ENCODE peak calls at places on chromosomes 16 and 17, in six cellular contexts. P is GM23248, R is astrocyte, Q is mammary epithelial cell, E is MM.1S, I is PC-9. O is an unnamed sample. For H3K9me3, the result is how much of the 10 kb centered on the place peaks cover.

GRCh38 chr16:76106647-76107046 is 170.6 kb upstream of the CNTNAP4 start:
- DNase-seq in P (no peak), R (no peak), Q (no peak), E (no peak), I (no peak), O (no peak)

GRCh38 chr16:75257886-75258806 is 6.7 kb upstream of the BCAR1 start:
- DNase-seq in P (no peak), R (no peak), Q (no peak), E (no peak), I (no peak), O (no peak)

GRCh38 chr16:85372627-85373372 is 240.3 kb upstream of the GSE1 start:
- DNase-seq in P (peak), R (peak), Q (peak), E (no peak), I (no peak), O (no peak)

GRCh38 chr16:57147381-57148191 is 38.3 kb downstream of the PSME3IP1 start:
- DNase-seq in P (peak), R (no peak), Q (no peak), E (peak), I (no peak), O (peak)

GRCh38 chr16:81273223-81273940 is 34.9 kb downstream of the BCO1 start:
- DNase-seq in P (no peak), R (peak), Q (no peak), E (no peak), I (no peak), O (no peak)

GRCh38 chr17:67375761-67376160 is 1.3 kb upstream of the PITPNC1 start:
- DNase-seq in P (no peak), R (no peak), Q (no peak), E (no peak), I (no peak), O (no peak)

GRCh38 chr17:7833011-7833794 is 814 bp upstream of the KDM6B start:
- DNase-seq in P (no peak), R (no peak), Q (no peak), E (no peak), I (no peak), O (no peak)

GRCh38 chr17:32152130-32152529 is 9.8 kb downstream of the RHOT1 start:
- DNase-seq in P (no peak), R (no peak), Q (no peak), E (no peak), I (no peak), O (no peak)

GRCh38 chr16:10606607-10607006 is 26.2 kb upstream of the EMP2 start:
- DNase-seq in P (no peak), R (no peak), Q (no peak), E (no peak), I (no peak), O (no peak)

GRCh38 chr17:7842950-7843535 is 9.0 kb downstream of the KDM6B start:
- DNase-seq in P (peak), R (peak), Q (no peak), E (peak), I (peak), O (no peak)

GRCh38 chr17:1787301-1787902 is 25.5 kb downstream of the SERPINF1 start:
- DNase-seq in P (peak), R (peak), Q (peak), E (no peak), I (peak), O (no peak)

GRCh38 chr17:34254651-34255380 is at the start of gene CCL2:
- DNase-seq in P (peak), R (peak), Q (no peak), E (peak), I (peak), O (no peak)

GRCh38 chr17:6787081-6787693 is 11.2 kb downstream of the FBXO39 start:
- DNase-seq in P (no peak), R (no peak), Q (no peak), E (no peak), I (no peak), O (no peak)

GRCh38 chr17:77495575-77495974 is 354.8 kb downstream of the SEC14L1 start:
- DNase-seq in P (no peak), R (no peak), Q (no peak), E (no peak), I (no peak), O (no peak)

GRCh38 chr17:68457168-68457538 is at the start of gene WIPI1:
- DNase-seq in P (no peak), R (no peak), Q (no peak), E (peak), I (no peak), O (no peak)

GRCh38 chr17:19244357-19244756 is 7.2 kb downstream of the EPN2 start:
- DNase-seq in P (no peak), R (no peak), Q (no peak), E (no peak), I (no peak), O (no peak)

GRCh38 chr17:14409292-14409691 is 108.4 kb downstream of the HS3ST3B1 start:
- DNase-seq in P (no peak), R (no peak), Q (no peak), E (no peak), I (no peak), O (no peak)

GRCh38 chr16:29146266-29146665 is 161.4 kb downstream of the LAT start:
- DNase-seq in P (no peak), R (no peak), Q (no peak), E (no peak), I (no peak), O (no peak)

GRCh38 chr17:10737168-10737622 is 7.4 kb upstream of the TMEM220 start:
- DNase-seq in P (peak), R (peak), Q (peak), E (peak), I (peak), O (no peak)

GRCh38 chr17:22303865-22304264 is 611.5 kb downstream of the KCNJ18 start:
- DNase-seq in P (no peak), R (no peak), Q (no peak), E (no peak), I (no peak), O (no peak)
- H3K9me3 ChIP-seq in P (under half), R (under half), Q (half or more), E (under half), I (under half), O (under half)

GRCh38 chr17:27494192-27495091 is 38.2 kb downstream of the KSR1 start:
- DNase-seq in P (peak), R (peak), Q (peak), E (no peak), I (peak), O (no peak)
- H3K4me3 ChIP-seq in P (peak), R (no peak), Q (peak), E (no peak), I (peak), O (peak)

GRCh38 chr17:48636177-48637018 is 10.2 kb upstream of the HOXB9 start:
- DNase-seq in P (peak), R (no peak), Q (peak), E (peak), I (peak), O (no peak)
- TF ChIP-seq EZH2 in P (peak), R (peak), Q (no peak), E (no peak), I (no peak), O (no peak)

DNA sequence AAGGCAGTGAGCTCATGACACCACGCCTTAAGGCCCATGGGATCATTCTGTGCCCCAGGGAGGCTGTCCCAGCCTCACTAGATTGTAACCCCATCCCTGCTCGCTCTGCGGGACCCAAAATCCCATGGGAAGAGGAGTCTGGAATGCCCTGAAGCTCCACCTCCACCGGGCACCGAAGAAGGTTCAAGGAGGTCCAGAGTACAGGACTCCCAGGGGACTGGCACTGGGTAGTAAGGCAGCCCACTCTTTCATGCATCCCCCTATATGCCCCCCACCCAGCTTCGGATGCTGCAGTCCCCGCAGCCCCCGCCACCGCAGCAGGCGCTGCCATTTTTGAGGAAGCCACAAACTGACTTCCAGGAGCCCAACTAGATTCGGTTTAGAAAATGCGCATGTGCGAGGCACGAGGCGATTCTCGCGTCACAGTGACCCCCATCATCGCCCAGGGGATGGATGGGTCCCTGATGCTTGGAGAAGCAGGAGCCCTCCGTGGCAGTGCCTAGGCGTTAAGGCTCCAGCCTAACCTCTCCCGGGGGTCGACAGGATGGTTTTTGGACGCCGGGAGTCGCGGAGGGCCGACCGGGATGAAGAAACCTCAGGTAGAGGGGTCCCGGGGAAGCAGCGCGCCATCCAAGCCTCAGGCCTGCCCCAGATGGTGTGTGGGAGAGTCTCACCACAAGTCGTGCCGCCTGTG is 1681.0 kb downstream of the TP53TG3F start:
- DNase-seq in P (no peak), R (no peak), Q (no peak), E (no peak), I (no peak), O (no peak)
- H3K9me3 ChIP-seq in P (under half), R (under half), Q (under half), E (under half), I (under half), O (under half)

GRCh38 chr16:96935-97381 is 18.9 kb downstream of the MPG start:
- DNase-seq in P (peak), R (peak), Q (peak), E (peak), I (peak), O (no peak)

GRCh38 chr16:102060-102855 is 24.2 kb downstream of the MPG start:
- DNase-seq in P (no peak), R (peak), Q (peak), E (no peak), I (no peak), O (no peak)

GRCh38 chr16:101586-101985 is 23.6 kb downstream of the MPG start:
- DNase-seq in P (no peak), R (no peak), Q (peak), E (no peak), I (no peak), O (no peak)

GRCh38 chr16:100989-101388 is 23.0 kb downstream of the MPG start:
- DNase-seq in P (no peak), R (no peak), Q (no peak), E (no peak), I (no peak), O (no peak)

GRCh38 chr16:97822-98221 is 19.8 kb downstream of the MPG start:
- DNase-seq in P (peak), R (peak), Q (no peak), E (no peak), I (no peak), O (no peak)
- H3K4me3 ChIP-seq in P (no peak), R (no peak), Q (no peak), E (no peak), I (no peak), O (no peak)

GRCh38 chr17:48456584-48456983 is 26.6 kb upstream of the SKAP1 start:
- DNase-seq in P (no peak), R (no peak), Q (peak), E (peak), I (peak), O (no peak)

GRCh38 chr17:48453447-48453846 is 23.4 kb upstream of the SKAP1 start:
- DNase-seq in P (no peak), R (no peak), Q (no peak), E (peak), I (no peak), O (no peak)

GRCh38 chr17:48459070-48459469 is 29.1 kb upstream of the SKAP1 start:
- DNase-seq in P (no peak), R (no peak), Q (no peak), E (peak), I (no peak), O (no peak)

GRCh38 chr17:48460055-48460454 is 30.0 kb upstream of the SKAP1 start:
- DNase-seq in P (no peak), R (no peak), Q (no peak), E (no peak), I (no peak), O (no peak)

GRCh38 chr17:48457080-48457836 is 27.2 kb upstream of the SKAP1 start:
- DNase-seq in P (peak), R (peak), Q (peak), E (peak), I (peak), O (no peak)
- TF ChIP-seq EZH2 in P (no peak), R (no peak), Q (no peak), E (no peak), I (no peak), O (no peak)

GRCh38 chr16:31920373-31920772 is 46.8 kb downstream of the ZNF267 start:
- DNase-seq in P (no peak), R (no peak), Q (no peak), E (no peak), I (no peak), O (no peak)
- H3K9me3 ChIP-seq in P (under half), R (under half), Q (half or more), E (under half), I (half or more), O (under half)

GRCh38 chr16:87728026-87728425 is 37.8 kb downstream of the KLHDC4 start:
- DNase-seq in P (no peak), R (peak), Q (no peak), E (no peak), I (no peak), O (no peak)
- H3K4me3 ChIP-seq in P (no peak), R (no peak), Q (no peak), E (no peak), I (no peak), O (no peak)

DNA sequence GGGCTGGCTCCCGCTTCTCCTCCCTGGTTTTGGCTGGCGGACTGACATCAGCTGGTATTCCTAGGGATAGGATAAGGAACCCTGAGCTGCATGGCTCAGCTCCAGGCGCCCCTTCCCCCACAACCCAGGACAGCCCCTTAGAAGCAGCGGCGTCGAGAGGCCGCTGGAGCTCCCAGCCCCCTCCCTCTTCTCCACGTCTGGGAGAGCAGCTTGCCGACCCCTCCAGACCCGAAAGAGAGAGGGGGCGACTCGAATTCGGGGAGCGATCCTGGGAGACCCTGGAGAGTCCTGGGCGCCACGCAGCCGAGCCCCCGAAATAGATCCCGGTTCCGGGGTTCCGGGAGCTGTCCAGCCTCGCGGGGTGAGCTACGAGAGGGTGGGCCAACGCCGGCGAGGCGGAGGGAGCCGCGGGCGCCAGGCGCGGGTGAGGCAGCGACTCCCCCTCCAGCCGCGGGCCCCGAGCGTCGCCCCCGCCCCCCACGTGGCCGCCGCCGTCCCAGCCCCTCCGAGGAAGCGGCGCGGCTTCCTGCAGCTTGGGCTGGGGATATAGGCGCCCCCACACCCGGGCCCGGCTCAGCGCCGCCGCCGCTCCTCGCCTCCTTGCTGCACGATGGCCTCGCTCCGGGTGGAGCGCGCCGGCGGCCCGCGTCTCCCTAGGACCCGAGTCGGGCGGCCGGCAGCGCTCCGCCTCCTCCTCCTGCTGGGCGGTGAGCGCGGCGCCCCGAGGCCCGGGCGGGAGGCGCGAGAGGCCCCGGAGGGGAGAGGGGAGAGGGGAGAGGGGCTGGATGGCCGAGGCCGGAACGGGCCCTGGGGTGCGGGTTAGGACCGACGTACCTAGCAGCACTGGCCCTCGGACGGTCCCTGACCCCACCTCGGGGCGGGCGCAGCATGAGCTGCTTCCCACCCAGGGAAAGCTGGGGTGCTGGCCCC is at the start of gene RAMP2:
- DNase-seq in P (peak), R (no peak), Q (no peak), E (no peak), I (peak), O (no peak)
- TF ChIP-seq EZH2 in P (no peak), R (peak), Q (no peak), E (no peak), I (no peak), O (no peak)

GRCh38 chr17:83195330-83196087 is 116.1 kb downstream of the METRNL start:
- DNase-seq in P (peak), R (no peak), Q (no peak), E (no peak), I (peak), O (no peak)
- H3K9me3 ChIP-seq in P (under half), R (under half), Q (under half), E (under half), I (under half), O (under half)

O was measured in SK-N-MC.